ENCODE peak calls at places on chromosome 18, in five cellular contexts. L is psoas muscle; M is gastrocnemius medialis; W is CD4-positive, alpha-beta T cell; E is progenitor cell of endocrine pancreas. V is an unnamed sample.

GRCh38 chr18:46387426-46388131 is 269.4 kb downstream of the LOXHD1 start:
- DNase-seq in L (peak), M (no peak), W (no peak), E (no peak), V (no peak)

GRCh38 chr18:37242091-37242490 is 323.5 kb downstream of the CELF4 start:
- DNase-seq in L (no peak), M (no peak), W (no peak), E (no peak), V (no peak)

GRCh38 chr18:76490701-76491171 is 4.3 kb downstream of the ZNF516 start:
- DNase-seq in L (peak), M (peak), W (peak), E (peak), V (peak)

GRCh38 chr18:906416-907170 is 1.9 kb downstream of the ADCYAP1 start:
- DNase-seq in L (no peak), M (no peak), W (no peak), E (no peak), V (no peak)

GRCh38 chr18:10213526-10213925 is 240.9 kb upstream of the APCDD1 start:
- DNase-seq in L (no peak), M (no peak), W (no peak), E (no peak), V (no peak)

GRCh38 chr18:10403675-10404074 is 50.8 kb upstream of the APCDD1 start:
- DNase-seq in L (no peak), M (no peak), W (no peak), E (no peak), V (peak)

GRCh38 chr18:3877678-3878077 is 427.7 kb downstream of the TGIF1 start:
- DNase-seq in L (no peak), M (no peak), W (no peak), E (no peak), V (no peak)

GRCh38 chr18:26466026-26466425 is 82.3 kb downstream of the KCTD1 start:
- DNase-seq in L (no peak), M (no peak), W (no peak), E (no peak), V (no peak)

GRCh38 chr18:55090566-55091187 is 131.4 kb upstream of the CCDC68 start:
- DNase-seq in L (no peak), M (no peak), W (no peak), E (no peak), V (no peak)

GRCh38 chr18:48852292-48852691 is 98.5 kb downstream of the SMAD7 start:
- DNase-seq in L (no peak), M (no peak), W (no peak), E (no peak), V (no peak)

GRCh38 chr18:32037616-32038015 is 19.0 kb downstream of the RNF125 start:
- DNase-seq in L (no peak), M (no peak), W (no peak), E (no peak), V (no peak)

GRCh38 chr18:363327-364115 is 95.7 kb upstream of the THOC1 start:
- DNase-seq in L (no peak), M (no peak), W (no peak), E (no peak), V (no peak)

GRCh38 chr18:68041327-68041726 is 524.8 kb upstream of the DSEL start:
- DNase-seq in L (no peak), M (no peak), W (no peak), E (no peak), V (no peak)

GRCh38 chr18:44937985-44938384 is 257.3 kb downstream of the SETBP1 start:
- DNase-seq in L (no peak), M (no peak), W (no peak), E (no peak), V (no peak)

GRCh38 chr18:10546557-10547300 is 20.9 kb downstream of the NAPG start:
- DNase-seq in L (no peak), M (no peak), W (no peak), E (no peak), V (no peak)

GRCh38 chr18:58501033-58501432 is 127.9 kb downstream of the ALPK2 start:
- DNase-seq in L (no peak), M (no peak), W (no peak), E (no peak), V (no peak)

GRCh38 chr18:45248240-45248903 is 366.9 kb upstream of the SLC14A2 start:
- DNase-seq in L (no peak), M (no peak), W (no peak), E (no peak), V (no peak)

GRCh38 chr18:35549515-35549914 is 32.0 kb upstream of the GALNT1 start:
- DNase-seq in L (no peak), M (no peak), W (no peak), E (no peak), V (no peak)

GRCh38 chr18:55356815-55357214 is 231.2 kb downstream of the TCF4 start:
- DNase-seq in L (no peak), M (no peak), W (no peak), E (no peak), V (no peak)

GRCh38 chr18:46892842-46893241 is 24.5 kb downstream of the PIAS2 start:
- DNase-seq in L (no peak), M (no peak), W (no peak), E (no peak), V (no peak)

GRCh38 chr18:62486290-62486964 is 36.4 kb upstream of the ZCCHC2 start:
- DNase-seq in L (no peak), M (no peak), W (no peak), E (no peak), V (no peak)

GRCh38 chr18:21336846-21337245 is 94.8 kb downstream of the GREB1L start:
- DNase-seq in L (no peak), M (no peak), W (no peak), E (no peak), V (no peak)

GRCh38 chr18:42620585-42620984 is 494.9 kb downstream of the RIT2 start:
- DNase-seq in L (no peak), M (no peak), W (no peak), E (no peak), V (no peak)

GRCh38 chr18:61724532-61724931 is 168.3 kb downstream of the RNF152 start:
- DNase-seq in L (no peak), M (no peak), W (no peak), E (no peak), V (no peak)

GRCh38 chr18:68017385-68017784 is 500.9 kb upstream of the DSEL start:
- DNase-seq in L (no peak), M (no peak), W (no peak), E (no peak), V (no peak)

GRCh38 chr18:12049983-12050811 is 43.4 kb upstream of the ANKRD62 start:
- DNase-seq in L (no peak), M (no peak), W (no peak), E (no peak), V (no peak)

GRCh38 chr18:48153641-48154481 is 223.4 kb upstream of the SMAD2 start:
- DNase-seq in L (no peak), M (no peak), W (no peak), E (no peak), V (no peak)

GRCh38 chr18:11237066-11237465 is 87.7 kb upstream of the PIEZO2 start:
- DNase-seq in L (no peak), M (no peak), W (no peak), E (no peak), V (no peak)

GRCh38 chr18:11145413-11146191 is 3.8 kb downstream of the PIEZO2 start:
- DNase-seq in L (no peak), M (no peak), W (no peak), E (no peak), V (no peak)

GRCh38 chr18:9135912-9136314 is 668 bp upstream of the ANKRD12 start:
- DNase-seq in L (no peak), M (peak), W (peak), E (peak), V (no peak)

GRCh38 chr18:79952996-79953559 is 1.6 kb upstream of the SLC66A2 start:
- DNase-seq in L (peak), M (no peak), W (no peak), E (no peak), V (no peak)

GRCh38 chr18:9319333-9319732 is 15.2 kb upstream of the TWSG1 start:
- DNase-seq in L (no peak), M (no peak), W (no peak), E (no peak), V (no peak)

GRCh38 chr18:55500316-55501086 is 87.5 kb downstream of the TCF4 start:
- DNase-seq in L (no peak), M (no peak), W (no peak), E (no peak), V (no peak)

GRCh38 chr18:48866028-48866733 is 84.6 kb downstream of the SMAD7 start:
- DNase-seq in L (peak), M (no peak), W (no peak), E (no peak), V (no peak)

GRCh38 chr18:23856466-23857175 is 157.9 kb upstream of the TTC39C start:
- DNase-seq in L (no peak), M (no peak), W (no peak), E (no peak), V (no peak)

GRCh38 chr18:69947361-69948106 is at the start of gene CD226:
- DNase-seq in L (no peak), M (no peak), W (no peak), E (no peak), V (no peak)

GRCh38 chr18:72738136-72738535 is 129.7 kb downstream of the NETO1 start:
- DNase-seq in L (no peak), M (no peak), W (no peak), E (no peak), V (no peak)

GRCh38 chr18:45691816-45692179 is 32.2 kb upstream of the SLC14A1 start:
- DNase-seq in L (peak), M (no peak), W (no peak), E (no peak), V (no peak)

GRCh38 chr18:3594760-3595241 is 144.8 kb downstream of the TGIF1 start:
- DNase-seq in L (no peak), M (no peak), W (no peak), E (no peak), V (no peak)

GRCh38 chr18:71707985-71708500 is 836.1 kb downstream of the CBLN2 start:
- DNase-seq in L (no peak), M (no peak), W (no peak), E (no peak), V (no peak)
- TF ChIP-seq CTCF in L (no peak), M (no peak), W (no peak), E (no peak), V (no peak)

GRCh38 chr18:29693334-29693733 is 1349.2 kb downstream of the DSC3 start:
- DNase-seq in L (no peak), M (no peak), W (no peak), E (no peak), V (no peak)
- TF ChIP-seq CTCF in L (no peak), M (no peak), W (no peak), E (no peak), V (no peak)

DNA sequence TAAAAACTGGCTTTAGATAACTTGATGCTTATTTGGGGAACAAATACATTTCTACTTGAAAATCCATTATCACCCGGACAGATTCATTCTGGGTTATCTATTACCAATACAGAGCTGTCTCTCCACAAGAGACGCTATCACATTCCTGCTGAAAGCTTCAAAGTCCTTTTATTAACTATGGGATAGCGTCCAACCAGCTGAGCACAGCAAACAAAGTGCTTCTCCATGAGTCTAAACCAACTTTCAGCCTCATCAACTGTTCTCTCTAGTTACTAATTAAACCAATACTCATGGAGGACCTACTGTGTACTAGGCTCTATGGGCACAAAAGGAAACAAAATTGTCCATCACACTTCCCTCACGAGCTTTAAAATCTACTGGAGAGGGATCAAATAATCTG is 132.8 kb downstream of the L3MBTL4 start:
- DNase-seq in L (no peak), M (no peak), W (no peak), E (no peak), V (no peak)
- TF ChIP-seq CTCF in L (no peak), M (no peak), W (no peak), E (no peak), V (no peak)

GRCh38 chr18:22355598-22355997 is 62.1 kb downstream of the CTAGE1 start:
- DNase-seq in L (no peak), M (no peak), W (no peak), E (no peak), V (no peak)
- TF ChIP-seq CTCF in L (no peak), M (no peak), W (no peak), E (no peak), V (no peak)

GRCh38 chr18:74314759-74315463 is 728 bp upstream of the C18orf63 start:
- DNase-seq in L (no peak), M (no peak), W (no peak), E (no peak), V (no peak)

GRCh38 chr18:74315464-74316256 is at the start of gene C18orf63:
- DNase-seq in L (no peak), M (no peak), W (no peak), E (no peak), V (no peak)

GRCh38 chr18:74311000-74311399 is 4.6 kb upstream of the C18orf63 start:
- DNase-seq in L (no peak), M (no peak), W (no peak), E (no peak), V (no peak)

DNA sequence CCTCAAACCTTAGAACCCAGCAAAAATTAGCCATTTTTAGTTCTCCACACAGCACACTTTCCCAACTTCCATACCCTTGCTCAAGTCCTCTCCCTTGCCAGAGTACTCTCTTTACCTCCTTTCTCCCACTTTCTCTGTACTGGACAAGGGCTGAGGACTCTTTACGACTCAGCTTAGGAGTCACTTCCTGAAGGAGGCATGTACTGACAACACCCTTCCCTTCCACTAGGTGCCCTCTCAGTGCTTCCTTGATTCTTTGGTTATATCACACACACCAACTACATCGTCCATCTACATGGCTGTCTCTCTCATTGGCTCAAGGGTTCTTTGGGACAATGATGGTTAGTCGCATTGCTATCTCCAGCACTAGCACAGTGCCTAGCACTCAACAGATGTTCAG is 5.2 kb upstream of the C18orf63 start:
- DNase-seq in L (no peak), M (no peak), W (no peak), E (no peak), V (no peak)
- TF ChIP-seq CTCF in L (peak), M (no peak), W (peak), E (peak), V (peak)

GRCh38 chr18:50607374-50607933 is 47.6 kb downstream of the MAPK4 start:
- DNase-seq in L (no peak), M (no peak), W (no peak), E (no peak), V (no peak)

GRCh38 chr18:50614838-50615237 is 55.0 kb downstream of the MAPK4 start:
- DNase-seq in L (peak), M (peak), W (no peak), E (no peak), V (no peak)

GRCh38 chr18:50611529-50611941 is 51.6 kb downstream of the MAPK4 start:
- DNase-seq in L (no peak), M (no peak), W (no peak), E (no peak), V (no peak)

GRCh38 chr18:50606609-50607008 is 46.7 kb downstream of the MAPK4 start:
- DNase-seq in L (no peak), M (no peak), W (no peak), E (no peak), V (no peak)

DNA sequence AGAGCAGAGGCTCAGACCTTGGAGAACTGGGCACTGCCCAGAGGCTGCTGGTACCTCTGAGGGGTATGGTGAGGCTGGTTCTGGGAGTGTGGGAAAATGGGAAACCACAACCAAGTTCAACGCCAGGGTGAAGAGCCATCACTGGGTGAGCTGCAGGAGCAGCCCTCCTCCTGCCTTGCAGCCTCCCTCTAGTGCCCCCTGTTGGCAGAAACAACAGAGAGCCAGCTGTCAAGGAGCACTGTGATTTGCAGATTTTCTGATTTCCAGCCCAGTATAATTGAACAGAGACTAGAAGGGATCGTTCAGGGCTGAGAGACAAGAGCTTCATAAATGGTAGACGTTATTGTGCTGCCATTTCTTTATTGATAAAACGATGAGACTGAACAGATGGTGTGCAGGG is 50.5 kb downstream of the MAPK4 start:
- DNase-seq in L (no peak), M (no peak), W (no peak), E (no peak), V (no peak)
- TF ChIP-seq CTCF in L (no peak), M (no peak), W (no peak), E (no peak), V (no peak)

DNA sequence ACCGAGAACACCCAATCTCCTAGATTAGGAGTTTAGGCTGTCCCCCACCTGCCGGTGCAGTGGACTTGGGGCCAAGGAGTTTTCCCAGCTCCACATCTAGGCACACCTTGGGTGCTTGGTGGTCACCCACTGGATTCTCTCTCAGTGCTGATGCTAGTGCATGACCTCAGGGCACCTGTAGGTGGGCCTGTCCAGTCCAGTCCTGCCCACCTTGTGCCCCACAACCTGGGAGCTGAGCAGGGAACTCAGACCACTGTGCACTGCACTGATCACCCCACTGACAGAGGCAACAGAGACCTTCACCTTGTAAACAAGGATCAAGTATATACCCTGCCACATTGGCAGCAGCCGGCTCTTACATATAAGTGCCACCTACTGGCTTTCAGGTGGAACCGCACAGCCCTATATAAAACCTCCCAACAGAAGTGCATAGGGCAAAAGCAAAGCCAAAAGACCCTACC is 12.7 kb upstream of the CDH19 start:
- DNase-seq in L (no peak), M (no peak), W (no peak), E (no peak), V (no peak)
- TF ChIP-seq CTCF in L (no peak), M (no peak), W (no peak), E (peak), V (peak)

V was measured in neural crest cell.